ENCODE peak calls at places on chromosomes 11 and 22, in five cellular contexts. One of them, this sample, is unnamed.

GRCh38 chr11:72779495-72780128 is 14.2 kb downstream of the STARD10 start:
- DNase-seq in thyroid gland: no peak
- DNase-seq in colonic mucosa: peak
- DNase-seq in cardiac fibroblast: no peak
- DNase-seq in endodermal cell: no peak
- DNase-seq in this sample: no peak

GRCh38 chr11:18145837-18146236 is 13.5 kb downstream of the MRGPRX3 start:
- DNase-seq in thyroid gland: no peak
- DNase-seq in cardiac fibroblast: no peak
- DNase-seq in colonic mucosa: no peak
- DNase-seq in endodermal cell: no peak
- DNase-seq in this sample: no peak

GRCh38 chr11:28049338-28050216 is 58.4 kb downstream of the KIF18A start:
- DNase-seq in endodermal cell: no peak
- DNase-seq in colonic mucosa: no peak
- DNase-seq in cardiac fibroblast: peak
- DNase-seq in thyroid gland: no peak
- DNase-seq in this sample: no peak

GRCh38 chr11:95904009-95904650 is 19.8 kb downstream of the MTMR2 start:
- DNase-seq in thyroid gland: no peak
- DNase-seq in endodermal cell: peak
- DNase-seq in colonic mucosa: no peak
- DNase-seq in cardiac fibroblast: no peak
- DNase-seq in this sample: no peak

GRCh38 chr22:44427506-44428470 is 70.2 kb downstream of the RTL6 start:
- DNase-seq in thyroid gland: no peak
- DNase-seq in endodermal cell: peak
- DNase-seq in colonic mucosa: no peak
- DNase-seq in cardiac fibroblast: no peak
- DNase-seq in this sample: no peak

GRCh38 chr11:41246399-41246745 is 213.1 kb downstream of the LRRC4C start:
- DNase-seq in thyroid gland: no peak
- DNase-seq in endodermal cell: no peak
- DNase-seq in colonic mucosa: no peak
- DNase-seq in cardiac fibroblast: no peak
- DNase-seq in this sample: peak

GRCh38 chr11:109644158-109644557 is 222.2 kb downstream of the C11orf87 start:
- DNase-seq in cardiac fibroblast: peak
- DNase-seq in colonic mucosa: no peak
- DNase-seq in thyroid gland: no peak
- DNase-seq in endodermal cell: no peak
- DNase-seq in this sample: no peak

GRCh38 chr11:65427691-65428577 is 5.3 kb downstream of the NEAT1 start:
- DNase-seq in cardiac fibroblast: peak
- DNase-seq in colonic mucosa: peak
- DNase-seq in thyroid gland: peak
- DNase-seq in endodermal cell: peak
- DNase-seq in this sample: peak

GRCh38 chr11:128515766-128516466 is 71.4 kb downstream of the ETS1 start:
- DNase-seq in thyroid gland: no peak
- DNase-seq in colonic mucosa: no peak
- DNase-seq in cardiac fibroblast: no peak
- DNase-seq in endodermal cell: no peak
- DNase-seq in this sample: no peak

GRCh38 chr11:35323076-35323868 is 96.1 kb downstream of the SLC1A2 start:
- DNase-seq in cardiac fibroblast: no peak
- DNase-seq in colonic mucosa: no peak
- DNase-seq in endodermal cell: no peak
- DNase-seq in thyroid gland: no peak
- DNase-seq in this sample: no peak

GRCh38 chr22:32697331-32697995 is 104.0 kb upstream of the TIMP3 start:
- DNase-seq in thyroid gland: no peak
- DNase-seq in cardiac fibroblast: no peak
- DNase-seq in endodermal cell: no peak
- DNase-seq in colonic mucosa: no peak
- DNase-seq in this sample: no peak

GRCh38 chr11:59273008-59273841 is 60.5 kb upstream of the MPEG1 start:
- DNase-seq in cardiac fibroblast: no peak
- DNase-seq in thyroid gland: no peak
- DNase-seq in endodermal cell: peak
- DNase-seq in colonic mucosa: peak
- DNase-seq in this sample: no peak

GRCh38 chr11:100863080-100863581 is 176.0 kb downstream of the ARHGAP42 start:
- DNase-seq in cardiac fibroblast: peak
- DNase-seq in endodermal cell: no peak
- DNase-seq in colonic mucosa: no peak
- DNase-seq in thyroid gland: peak
- DNase-seq in this sample: no peak

GRCh38 chr11:6681505-6681904 is 1.6 kb downstream of the MRPL17 start:
- DNase-seq in colonic mucosa: no peak
- DNase-seq in thyroid gland: no peak
- DNase-seq in cardiac fibroblast: no peak
- DNase-seq in endodermal cell: no peak
- DNase-seq in this sample: no peak

GRCh38 chr11:9574556-9574805 is 1.0 kb downstream of the WEE1 start:
- DNase-seq in thyroid gland: no peak
- DNase-seq in cardiac fibroblast: peak
- DNase-seq in colonic mucosa: no peak
- DNase-seq in endodermal cell: peak
- DNase-seq in this sample: no peak

GRCh38 chr11:2525166-2525861 is 80.5 kb downstream of the KCNQ1 start:
- DNase-seq in thyroid gland: peak
- DNase-seq in cardiac fibroblast: no peak
- DNase-seq in endodermal cell: peak
- DNase-seq in colonic mucosa: peak
- DNase-seq in this sample: peak

GRCh38 chr11:838441-839279 is 3.7 kb downstream of the POLR2L start:
- DNase-seq in colonic mucosa: peak
- DNase-seq in thyroid gland: no peak
- DNase-seq in endodermal cell: peak
- DNase-seq in cardiac fibroblast: no peak
- DNase-seq in this sample: no peak

GRCh38 chr22:46070722-46071450 is 79.4 kb upstream of the PPARA start:
- DNase-seq in thyroid gland: peak
- DNase-seq in cardiac fibroblast: peak
- DNase-seq in endodermal cell: peak
- DNase-seq in colonic mucosa: peak
- DNase-seq in this sample: no peak

GRCh38 chr22:26428515-26429457 is at the start of gene ASPHD2:
- DNase-seq in endodermal cell: peak
- DNase-seq in cardiac fibroblast: peak
- DNase-seq in thyroid gland: peak
- DNase-seq in colonic mucosa: peak
- DNase-seq in this sample: peak

GRCh38 chr22:49600891-49601431 is 226.7 kb downstream of the BRD1 start:
- DNase-seq in cardiac fibroblast: no peak
- DNase-seq in thyroid gland: no peak
- DNase-seq in colonic mucosa: no peak
- DNase-seq in endodermal cell: no peak
- DNase-seq in this sample: no peak

GRCh38 chr11:62077136-62077535 is 46.7 kb upstream of the INCENP start:
- DNase-seq in thyroid gland: no peak
- DNase-seq in cardiac fibroblast: no peak
- DNase-seq in endodermal cell: no peak
- DNase-seq in colonic mucosa: no peak
- DNase-seq in this sample: no peak

GRCh38 chr11:83923961-83924360 is 637.8 kb upstream of the CCDC90B start:
- DNase-seq in thyroid gland: no peak
- DNase-seq in colonic mucosa: no peak
- DNase-seq in cardiac fibroblast: no peak
- DNase-seq in endodermal cell: no peak
- DNase-seq in this sample: no peak

GRCh38 chr11:27754035-27755017 is 54.1 kb upstream of the BDNF start:
- DNase-seq in colonic mucosa: no peak
- DNase-seq in cardiac fibroblast: no peak
- DNase-seq in thyroid gland: peak
- DNase-seq in endodermal cell: no peak
- DNase-seq in this sample: no peak

GRCh38 chr11:77471520-77472234 is 2.2 kb downstream of the PAK1 start:
- DNase-seq in colonic mucosa: peak
- DNase-seq in cardiac fibroblast: no peak
- DNase-seq in endodermal cell: peak
- DNase-seq in thyroid gland: peak
- DNase-seq in this sample: no peak

GRCh38 chr11:88544656-88545280 is 207.2 kb upstream of the CTSC start:
- DNase-seq in colonic mucosa: no peak
- DNase-seq in thyroid gland: no peak
- DNase-seq in cardiac fibroblast: no peak
- DNase-seq in endodermal cell: no peak
- DNase-seq in this sample: no peak
- TF ChIP-seq CTCF in colonic mucosa: peak
- TF ChIP-seq CTCF in thyroid gland: no peak
- TF ChIP-seq CTCF in cardiac fibroblast: no peak
- TF ChIP-seq CTCF in endodermal cell: no peak
- TF ChIP-seq CTCF in this sample: no peak

GRCh38 chr11:125433454-125434121 is 62.5 kb downstream of the FEZ1 start:
- DNase-seq in colonic mucosa: no peak
- DNase-seq in thyroid gland: peak
- DNase-seq in cardiac fibroblast: peak
- DNase-seq in endodermal cell: peak
- DNase-seq in this sample: no peak
- TF ChIP-seq CTCF in colonic mucosa: no peak
- TF ChIP-seq CTCF in thyroid gland: no peak
- TF ChIP-seq CTCF in cardiac fibroblast: peak
- TF ChIP-seq CTCF in endodermal cell: peak
- TF ChIP-seq CTCF in this sample: peak

GRCh38 chr11:45846174-45846675 is 1.1 kb upstream of the CRY2 start:
- DNase-seq in thyroid gland: no peak
- DNase-seq in colonic mucosa: no peak
- DNase-seq in endodermal cell: no peak
- DNase-seq in cardiac fibroblast: no peak
- DNase-seq in this sample: no peak

GRCh38 chr11:45847908-45848316 is 637 bp downstream of the CRY2 start:
- DNase-seq in colonic mucosa: peak
- DNase-seq in cardiac fibroblast: peak
- DNase-seq in endodermal cell: peak
- DNase-seq in thyroid gland: peak
- DNase-seq in this sample: no peak

GRCh38 chr11:45850446-45850845 is 3.2 kb downstream of the CRY2 start:
- DNase-seq in cardiac fibroblast: peak
- DNase-seq in thyroid gland: no peak
- DNase-seq in endodermal cell: no peak
- DNase-seq in colonic mucosa: no peak
- DNase-seq in this sample: no peak

GRCh38 chr11:45846974-45847907 is at the start of gene CRY2:
- DNase-seq in colonic mucosa: peak
- DNase-seq in endodermal cell: peak
- DNase-seq in cardiac fibroblast: peak
- DNase-seq in thyroid gland: peak
- DNase-seq in this sample: peak

DNA sequence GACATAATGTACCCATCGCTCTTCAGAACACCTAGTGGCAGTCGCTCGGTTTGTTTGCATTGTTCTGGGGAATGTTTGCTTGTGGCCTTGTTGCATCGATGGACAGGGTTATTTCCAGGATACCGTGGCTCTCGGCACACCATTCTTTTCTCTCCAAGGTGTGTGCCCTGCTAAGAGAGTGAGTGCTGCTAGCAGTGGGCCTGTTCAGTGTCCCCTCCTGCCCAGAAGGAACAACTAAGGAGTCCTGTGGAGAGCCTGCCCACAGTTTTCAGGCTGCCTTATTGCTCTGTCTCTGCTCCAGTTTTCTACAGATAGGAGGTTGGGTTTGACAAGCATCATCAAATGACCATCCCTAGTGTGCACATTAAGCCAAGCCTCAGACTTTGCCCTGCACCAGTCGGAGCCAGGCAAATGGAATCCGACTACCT is 1.4 kb downstream of the CRY2 start:
- DNase-seq in thyroid gland: peak
- DNase-seq in colonic mucosa: no peak
- DNase-seq in endodermal cell: no peak
- DNase-seq in cardiac fibroblast: no peak
- DNase-seq in this sample: no peak
- TF ChIP-seq CTCF in thyroid gland: no peak
- TF ChIP-seq CTCF in colonic mucosa: no peak
- TF ChIP-seq CTCF in endodermal cell: no peak
- TF ChIP-seq CTCF in cardiac fibroblast: no peak
- TF ChIP-seq CTCF in this sample: no peak

GRCh38 chr22:20180245-20180630 is 29.4 kb upstream of the CCDC188 start:
- DNase-seq in endodermal cell: peak
- DNase-seq in colonic mucosa: no peak
- DNase-seq in thyroid gland: no peak
- DNase-seq in cardiac fibroblast: no peak
- DNase-seq in this sample: no peak
- TF ChIP-seq CTCF in endodermal cell: peak
- TF ChIP-seq CTCF in colonic mucosa: no peak
- TF ChIP-seq CTCF in thyroid gland: no peak
- TF ChIP-seq CTCF in cardiac fibroblast: peak
- TF ChIP-seq CTCF in this sample: peak

DNA sequence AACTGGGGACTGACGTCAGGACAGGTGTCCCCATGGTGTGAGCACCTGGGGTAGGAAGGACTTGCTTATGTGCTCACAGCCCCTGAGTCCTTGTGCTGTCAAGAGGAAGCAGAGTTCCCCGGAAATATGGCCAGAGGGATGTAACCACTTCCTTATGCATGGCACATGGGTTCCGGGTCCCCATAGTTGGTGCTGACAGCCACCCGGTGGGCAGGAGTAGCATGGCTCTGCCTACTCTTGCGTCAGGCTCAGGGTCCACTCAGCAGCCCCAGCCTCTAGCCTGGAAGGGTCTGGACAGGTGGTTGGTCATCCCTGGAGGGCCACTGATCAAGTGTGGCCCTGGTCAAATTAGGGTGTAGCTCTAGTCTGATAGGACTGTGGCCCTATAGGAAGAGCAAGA is 42.8 kb upstream of the CCND1 start:
- DNase-seq in colonic mucosa: no peak
- DNase-seq in endodermal cell: peak
- DNase-seq in cardiac fibroblast: peak
- DNase-seq in thyroid gland: no peak
- DNase-seq in this sample: no peak
- TF ChIP-seq CTCF in colonic mucosa: no peak
- TF ChIP-seq CTCF in endodermal cell: peak
- TF ChIP-seq CTCF in cardiac fibroblast: no peak
- TF ChIP-seq CTCF in thyroid gland: no peak
- TF ChIP-seq CTCF in this sample: peak

DNA sequence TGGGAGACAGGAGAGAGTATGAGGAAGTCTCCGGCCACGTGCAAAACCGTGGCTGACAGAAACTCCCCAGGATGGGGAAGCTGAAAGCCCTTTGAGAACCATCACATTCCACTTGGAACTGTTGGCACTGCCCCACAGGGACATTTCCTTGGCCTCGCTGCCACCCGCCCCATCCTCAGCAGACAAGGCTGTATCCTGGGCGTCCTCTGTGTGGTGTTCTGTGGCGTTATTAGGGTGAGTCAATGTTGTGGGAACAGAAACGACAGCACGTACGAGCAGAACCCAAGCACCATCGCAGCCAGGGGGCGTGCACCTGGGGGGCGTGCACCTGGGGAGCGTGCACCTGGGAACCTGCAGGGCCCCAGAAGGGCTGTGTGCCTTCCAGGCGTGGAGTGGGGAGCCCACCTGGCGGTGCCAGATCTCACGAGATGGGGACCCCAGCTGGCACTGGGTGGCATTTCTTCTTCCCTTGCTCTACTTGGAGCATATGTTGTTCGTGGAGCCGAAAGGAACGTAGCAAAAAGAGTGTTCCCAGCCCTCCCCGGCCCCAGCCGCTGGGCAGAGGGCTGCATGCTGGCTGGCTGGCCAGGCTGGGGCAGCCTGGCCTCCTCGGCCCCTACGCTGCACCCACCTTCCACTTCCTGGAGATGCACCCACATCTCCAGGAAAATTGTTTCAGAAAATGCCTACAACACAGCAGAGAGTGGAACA is 35.4 kb downstream of the NFAM1 start:
- DNase-seq in cardiac fibroblast: no peak
- DNase-seq in colonic mucosa: no peak
- DNase-seq in endodermal cell: no peak
- DNase-seq in thyroid gland: peak
- DNase-seq in this sample: no peak
- TF ChIP-seq CTCF in cardiac fibroblast: no peak
- TF ChIP-seq CTCF in colonic mucosa: no peak
- TF ChIP-seq CTCF in endodermal cell: peak
- TF ChIP-seq CTCF in thyroid gland: peak
- TF ChIP-seq CTCF in this sample: no peak